ENCODE peak calls at places on chromosome 6, in four cellular contexts. D, J, E and P are unnamed samples.

GRCh38 chr6:107360476-107360875 is 98.9 kb downstream of the PDSS2 start:
- DNase-seq in D (no peak), J (no peak), E (no peak), P (no peak)

GRCh38 chr6:29827579-29828470 is at the start of gene HLA-G:
- DNase-seq in D (no peak), J (no peak), E (no peak), P (no peak)

GRCh38 chr6:150857062-150857905 is 8.2 kb upstream of the MTHFD1L start:
- DNase-seq in D (no peak), J (no peak), E (no peak), P (no peak)

GRCh38 chr6:111662794-111663231 is 57.1 kb upstream of the TRAF3IP2 start:
- DNase-seq in D (no peak), J (no peak), E (no peak), P (no peak)

GRCh38 chr6:158653577-158654354 is 3.9 kb downstream of the SYTL3 start:
- DNase-seq in D (peak), J (no peak), E (peak), P (peak)

GRCh38 chr6:75230484-75231325 is 12.9 kb downstream of the COX7A2 start:
- DNase-seq in D (no peak), J (peak), E (no peak), P (no peak)

GRCh38 chr6:159716247-159717086 is 10.8 kb upstream of the WTAP start:
- DNase-seq in D (peak), J (no peak), E (no peak), P (no peak)

GRCh38 chr6:162871966-162872365 is 144.2 kb downstream of the PACRG start:
- DNase-seq in D (no peak), J (no peak), E (no peak), P (no peak)

GRCh38 chr6:26401987-26402658 is at the start of gene BTN3A1:
- DNase-seq in D (peak), J (peak), E (peak), P (peak)